ENCODE peak calls at places on chromosomes 4 and X, in ten cellular contexts. I is Right ventricle myocardium superior; H is stimulated activated CD8-positive, alpha-beta memory T cell treated with anti-CD3 and anti-CD28 coated beads, Interleukin-4, amount 100 ng/mL, for 48 hours; Y is choroid plexus epithelial cell; P is SK-N-DZ; L is amygdala; N is amniotic stem cell; A is RKO; E is fibroblast of pulmonary artery; V is A549. K is an unnamed sample.
A peak's percentile ranks its signal among the peaks of the same experiment; 100 is the strongest.

GRCh38 chr4:156815717-156816319 is 155.8 kb downstream of the PDGFC start:
- DNase-seq in Y (no peak), V (no peak), E (no peak), L (no peak), I (no peak), A (no peak), H (no peak), P (peak; percentile 3), N (no peak), K (no peak)

GRCh38 chrX:19121898-19122640 is at the start of gene ADGRG2:
- DNase-seq in A (no peak), I (peak; percentile 65), L (no peak), P (peak; percentile 1), Y (peak; percentile 16), V (peak; percentile 37), E (peak; percentile 5), H (no peak), N (no peak), K (no peak)

GRCh38 chrX:70504772-70505450 is 60.3 kb downstream of the DLG3 start:
- DNase-seq in P (no peak), V (no peak), A (peak; percentile 33), N (no peak), I (no peak), H (peak; percentile 39), Y (no peak), E (no peak), L (no peak), K (no peak)

GRCh38 chrX:74461384-74461783 is 40.1 kb downstream of the SLC16A2 start:
- DNase-seq in H (no peak), N (no peak), Y (peak; percentile 13), V (no peak), P (no peak), A (no peak), I (no peak), E (no peak), L (no peak), K (no peak)

GRCh38 chr4:3716034-3716875 is 49.9 kb upstream of the ADRA2C start:
- DNase-seq in N (no peak), V (no peak), A (no peak), I (peak; percentile 13), Y (no peak), E (no peak), H (no peak), L (no peak), P (no peak), K (no peak)

GRCh38 chr4:2142630-2143427 is 83.7 kb downstream of the NAT8L start:
- DNase-seq in Y (peak; percentile 41), V (no peak), A (no peak), P (no peak), H (no peak), N (no peak), E (peak; percentile 44), I (no peak), L (no peak), K (no peak)

GRCh38 chr4:147354994-147355393 is 125.9 kb upstream of the EDNRA start:
- DNase-seq in N (no peak), P (no peak), E (no peak), L (no peak), A (no peak), H (no peak), Y (no peak), V (no peak), I (no peak), K (no peak)

GRCh38 chrX:122622800-122623199 is 561.3 kb upstream of the GRIA3 start:
- DNase-seq in V (no peak), P (no peak), N (no peak), A (no peak), Y (no peak), E (peak; percentile 0), L (no peak), I (no peak), H (no peak), K (no peak)

GRCh38 chrX:81261576-81261975 is 59.7 kb downstream of the SH3BGRL start:
- DNase-seq in V (no peak), I (no peak), H (no peak), P (no peak), N (no peak), L (no peak), Y (peak; percentile 68), E (peak; percentile 72), A (no peak), K (no peak)

GRCh38 chr4:146004730-146005129 is 66.1 kb upstream of the ZNF827 start:
- DNase-seq in Y (no peak), A (no peak), V (no peak), H (no peak), P (no peak), I (no peak), L (no peak), E (no peak), N (no peak), K (no peak)

GRCh38 chrX:45801554-45801953 is 600.9 kb upstream of the DIPK2B start:
- DNase-seq in L (no peak), A (peak; percentile 79), V (no peak), Y (peak; percentile 74), E (peak; percentile 60), I (no peak), N (no peak), P (peak; percentile 1), H (no peak), K (no peak)

GRCh38 chrX:131322646-131323045 is 33.5 kb upstream of the IGSF1 start:
- DNase-seq in A (no peak), E (no peak), V (no peak), I (no peak), P (no peak), N (no peak), L (no peak), Y (no peak), H (no peak), K (no peak)

GRCh38 chrX:44459501-44459900 is 83.2 kb downstream of the FUNDC1 start:
- DNase-seq in L (no peak), A (no peak), E (no peak), V (no peak), P (no peak), N (no peak), Y (no peak), I (no peak), H (no peak), K (no peak)

GRCh38 chr4:53489279-53489889 is 101.9 kb downstream of the LNX1 start:
- DNase-seq in N (no peak), L (no peak), A (peak; percentile 66), P (no peak), V (no peak), I (no peak), Y (peak; percentile 47), E (peak; percentile 53), H (no peak), K (no peak)

GRCh38 chr4:107740950-107741701 is 21.1 kb upstream of the PAPSS1 start:
- DNase-seq in L (no peak), P (peak; percentile 15), H (no peak), I (peak; percentile 64), E (peak; percentile 88), N (no peak), Y (peak; percentile 85), A (no peak), V (no peak), K (peak; percentile 63)

GRCh38 chrX:24190500-24191156 is 41.1 kb downstream of the ZFX start:
- DNase-seq in L (no peak), E (peak; percentile 27), N (peak; percentile 3), V (no peak), Y (peak; percentile 75), H (no peak), I (no peak), P (no peak), A (no peak), K (no peak)

GRCh38 chr4:73692284-73692683 is 48.1 kb upstream of the CXCL8 start:
- DNase-seq in Y (no peak), V (no peak), E (no peak), P (no peak), A (no peak), H (no peak), I (no peak), N (no peak), L (no peak), K (no peak)

K was measured in smooth muscle cell of the brain vasculature.